ENCODE peak calls at places on chromosome 4, in four cellular contexts. L, X, O and U are unnamed samples. For H3K27me3, the result is how much of the 10 kb centered on the place peaks cover.

GRCh38 chr4:11821774-11822430 is 393.2 kb upstream of the HS3ST1 start:
- DNase-seq in L (no peak), X (no peak), O (peak), U (peak)

GRCh38 chr4:26701786-26702227 is 117.9 kb downstream of the TBC1D19 start:
- DNase-seq in L (no peak), X (no peak), O (no peak), U (no peak)

GRCh38 chr4:182320580-182320979 is 77.4 kb downstream of the TENM3 start:
- DNase-seq in L (no peak), X (no peak), O (no peak), U (no peak)

GRCh38 chr4:62260256-62260655 is 1060.1 kb downstream of the ADGRL3 start:
- DNase-seq in L (no peak), X (no peak), O (no peak), U (no peak)

GRCh38 chr4:47562297-47562696 is 77.2 kb downstream of the ATP10D start:
- DNase-seq in L (no peak), X (no peak), O (no peak), U (no peak)

GRCh38 chr4:118113220-118113619 is 78.9 kb downstream of the NDST3 start:
- DNase-seq in L (no peak), X (no peak), O (no peak), U (no peak)

GRCh38 chr4:26131711-26132110 is 189.1 kb upstream of the RBPJ start:
- DNase-seq in L (no peak), X (no peak), O (no peak), U (no peak)

GRCh38 chr4:127403523-127404084 is 229.2 kb upstream of the INTU start:
- DNase-seq in L (no peak), X (no peak), O (no peak), U (no peak)

GRCh38 chr4:123183308-123183707 is 213.3 kb upstream of the SPRY1 start:
- DNase-seq in L (no peak), X (no peak), O (no peak), U (no peak)

GRCh38 chr4:154349829-154350228 is 141.8 kb downstream of the DCHS2 start:
- DNase-seq in L (peak), X (no peak), O (no peak), U (peak)

DNA sequence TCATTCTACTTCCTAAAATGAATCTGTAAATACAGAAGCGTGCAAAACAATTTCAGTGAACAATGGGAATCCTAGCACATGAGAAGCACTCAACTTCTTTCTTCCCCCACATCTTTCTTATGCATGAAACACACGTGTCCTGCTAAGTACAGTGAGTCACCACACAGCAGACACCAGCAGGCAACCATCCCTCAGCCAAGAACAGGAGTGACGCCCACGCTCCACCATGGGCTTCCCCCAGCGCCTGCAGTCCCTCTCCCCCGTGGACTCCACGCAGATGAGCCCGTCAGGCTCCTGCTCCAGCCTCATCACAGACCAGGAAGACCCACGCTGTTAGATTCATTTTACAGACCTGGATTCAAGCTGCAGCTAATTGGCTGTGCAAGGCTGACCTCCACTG is 16.8 kb downstream of the HMX1 start:
- DNase-seq in L (peak), X (no peak), O (no peak), U (no peak)
- H3K27me3 ChIP-seq in L (half or more), X (under half), O (half or more), U (half or more)

DNA sequence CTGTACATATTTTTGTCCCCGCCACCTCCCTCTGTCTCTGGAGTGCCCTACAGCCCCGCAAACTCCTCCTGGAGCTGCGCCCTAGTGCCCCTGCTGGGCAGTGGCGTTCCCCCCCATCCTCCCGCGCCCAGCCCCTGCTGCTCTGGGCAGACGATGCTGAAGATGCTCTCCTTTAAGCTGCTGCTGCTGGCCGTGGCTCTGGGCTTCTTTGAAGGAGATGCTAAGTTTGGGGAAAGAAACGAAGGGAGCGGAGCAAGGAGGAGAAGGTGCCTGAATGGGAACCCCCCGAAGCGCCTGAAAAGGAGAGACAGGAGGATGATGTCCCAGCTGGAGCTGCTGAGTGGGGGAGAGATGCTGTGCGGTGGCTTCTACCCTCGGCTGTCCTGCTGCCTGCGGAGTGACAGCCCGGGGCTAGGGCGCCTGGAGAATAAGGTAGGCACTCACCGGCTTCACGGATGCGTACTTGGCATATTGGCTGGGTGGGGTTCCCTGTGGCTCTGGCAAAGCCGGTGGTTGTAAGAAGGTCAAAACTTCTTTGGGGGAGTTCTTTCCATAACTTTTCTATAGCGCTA is 653 bp downstream of the HHIP start:
- DNase-seq in L (no peak), X (no peak), O (no peak), U (peak)
- H3K27me3 ChIP-seq in L (under half), X (under half), O (under half), U (under half)

DNA sequence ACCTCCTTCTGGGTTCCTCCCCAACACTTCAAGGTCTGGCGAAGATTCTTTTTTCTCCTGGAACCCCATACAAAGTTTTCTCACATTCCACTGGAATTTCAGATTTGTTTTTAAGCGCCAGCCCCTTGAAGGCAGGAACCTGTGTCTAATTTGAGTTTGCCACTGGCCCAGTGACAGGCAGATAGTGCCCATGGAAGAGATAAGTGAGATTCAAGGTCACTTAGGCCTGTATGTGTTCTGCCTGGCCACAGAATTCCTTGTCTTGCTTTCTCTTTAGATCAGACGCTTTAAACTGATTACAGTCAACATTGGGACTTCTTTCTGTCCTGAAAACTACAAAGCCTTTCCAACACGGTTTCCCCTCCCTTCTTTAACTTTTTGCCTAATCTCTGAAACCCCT is 11.2 kb downstream of the ATOH1 start:
- DNase-seq in L (no peak), X (no peak), O (no peak), U (no peak)
- H3K27me3 ChIP-seq in L (under half), X (under half), O (half or more), U (under half)

GRCh38 chr4:3749081-3749480 is 17.1 kb upstream of the ADRA2C start:
- DNase-seq in L (no peak), X (no peak), O (no peak), U (no peak)
- H3K27me3 ChIP-seq in L (under half), X (under half), O (under half), U (under half)